ENCODE peak calls at places on chromosomes 6 and 20, in eight cellular contexts. W is lung, G is heart right ventricle, H is neural progenitor cell, J is transverse colon, Q is Panc1, L is left ventricle myocardium inferior, V is tibial nerve. U is an unnamed sample.

GRCh38 chr6:51913265-51913664 is 174.1 kb downstream of the PKHD1 start:
- DNase-seq in L (no peak), J (no peak), G (no peak), H (no peak), V (no peak), Q (no peak), W (no peak), U (no peak)

GRCh38 chr20:20005381-20005780 is 11.8 kb upstream of the NAA20 start:
- DNase-seq in L (no peak), G (no peak), W (no peak), V (no peak), H (no peak), J (no peak), Q (no peak), U (no peak)

GRCh38 chr6:82875573-82876185 is 190.0 kb downstream of the UBE3D start:
- DNase-seq in G (no peak), Q (peak; percentile 66), J (no peak), W (no peak), V (no peak), L (no peak), H (no peak), U (no peak)

GRCh38 chr6:90044182-90044832 is 150.0 kb downstream of the GJA10 start:
- DNase-seq in J (no peak), Q (no peak), V (no peak), G (no peak), W (no peak), L (no peak), H (no peak), U (no peak)

GRCh38 chr6:127302728-127303675 is 36.3 kb downstream of the RNF146 start:
- DNase-seq in G (no peak), W (no peak), Q (peak; percentile 33), V (peak; percentile 82), J (peak; percentile 47), H (peak; percentile 25), L (no peak), U (no peak)

GRCh38 chr20:49567421-49568256 is at the start of gene PTGIS:
- DNase-seq in W (no peak), J (no peak), V (no peak), L (no peak), G (peak; percentile 40), Q (no peak), H (peak; percentile 91), U (peak; percentile 78)

GRCh38 chr6:10383312-10384063 is 31.4 kb downstream of the TFAP2A start:
- DNase-seq in G (no peak), Q (no peak), W (no peak), J (no peak), L (no peak), V (no peak), H (peak; percentile 66), U (no peak)

GRCh38 chr20:57547250-57547649 is 13.7 kb upstream of the PCK1 start:
- DNase-seq in H (no peak), Q (no peak), G (no peak), L (no peak), W (no peak), J (no peak), V (no peak), U (no peak)

GRCh38 chr20:16082051-16082550 is 491.1 kb downstream of the KIF16B start:
- DNase-seq in W (no peak), J (no peak), Q (no peak), L (no peak), G (no peak), H (no peak), V (no peak), U (no peak)

GRCh38 chr20:58741384-58741783 is 48.8 kb downstream of the NPEPL1 start:
- DNase-seq in H (no peak), G (no peak), V (no peak), W (peak; percentile 22), J (no peak), L (no peak), Q (no peak), U (peak; percentile 66)

GRCh38 chr6:107320126-107320525 is 139.2 kb downstream of the PDSS2 start:
- DNase-seq in Q (no peak), H (no peak), G (no peak), J (no peak), W (no peak), V (no peak), L (no peak), U (no peak)

GRCh38 chr6:157240059-157240959 is 83.0 kb downstream of the TMEM242 start:
- DNase-seq in J (peak; percentile 75), Q (no peak), H (peak; percentile 55), G (no peak), W (no peak), L (no peak), V (peak; percentile 50), U (no peak)

GRCh38 chr6:17585766-17586502 is 14.2 kb upstream of the FAM8A1 start:
- DNase-seq in G (no peak), Q (no peak), H (peak; percentile 8), J (no peak), L (no peak), W (peak; percentile 42), V (no peak), U (no peak)

GRCh38 chr20:61628901-61629300 is 376.8 kb downstream of the CDH4 start:
- DNase-seq in L (no peak), H (peak; percentile 51), G (no peak), W (no peak), J (no peak), Q (no peak), V (no peak), U (peak; percentile 83)

GRCh38 chr6:105607624-105608392 is 204.9 kb upstream of the PREP start:
- DNase-seq in L (no peak), W (no peak), H (no peak), Q (no peak), V (no peak), G (no peak), J (no peak), U (no peak)

GRCh38 chr6:80445752-80446151 is 339.3 kb downstream of the BCKDHB start:
- DNase-seq in H (no peak), J (no peak), L (no peak), V (no peak), Q (no peak), W (no peak), G (no peak), U (no peak)

GRCh38 chr20:31841928-31842327 is 3.5 kb downstream of the FOXS1 start:
- DNase-seq in Q (no peak), G (no peak), V (no peak), H (no peak), J (no peak), L (no peak), W (no peak), U (peak; percentile 96)
- H3K4me3 ChIP-seq in Q (no peak overlapping the region), G (no peak overlapping the region), V (no peak overlapping the region), H (no peak overlapping the region), J (no peak overlapping the region), L (peak overlapping the region; percentile 64), W (no peak overlapping the region), U (no peak overlapping the region)

GRCh38 chr6:53044071-53044470 is 21.1 kb upstream of the FBXO9 start:
- DNase-seq in J (no peak), G (no peak), V (no peak), L (no peak), H (peak; percentile 67), W (no peak), Q (no peak), U (no peak)
- H3K27ac ChIP-seq in J (peak overlapping the region; percentile 29), G (no peak overlapping the region), V (no peak overlapping the region), L (peak overlapping the region; percentile 70), H (no peak overlapping the region), W (peak overlapping the region; percentile 24), Q (no peak overlapping the region), U (peak overlapping the region; percentile 84)

GRCh38 chr6:97440590-97441176 is 157.7 kb upstream of the MMS22L start:
- DNase-seq in V (no peak), G (no peak), Q (peak; percentile 12), W (no peak), H (peak; percentile 75), L (no peak), J (no peak), U (no peak)

GRCh38 chr6:97443408-97444080 is 160.5 kb upstream of the MMS22L start:
- DNase-seq in W (no peak), G (no peak), J (no peak), H (no peak), L (no peak), V (no peak), Q (no peak), U (no peak)

GRCh38 chr6:97449437-97449966 is 166.5 kb upstream of the MMS22L start:
- DNase-seq in H (no peak), W (no peak), L (no peak), Q (no peak), V (no peak), J (no peak), G (no peak), U (no peak)

DNA sequence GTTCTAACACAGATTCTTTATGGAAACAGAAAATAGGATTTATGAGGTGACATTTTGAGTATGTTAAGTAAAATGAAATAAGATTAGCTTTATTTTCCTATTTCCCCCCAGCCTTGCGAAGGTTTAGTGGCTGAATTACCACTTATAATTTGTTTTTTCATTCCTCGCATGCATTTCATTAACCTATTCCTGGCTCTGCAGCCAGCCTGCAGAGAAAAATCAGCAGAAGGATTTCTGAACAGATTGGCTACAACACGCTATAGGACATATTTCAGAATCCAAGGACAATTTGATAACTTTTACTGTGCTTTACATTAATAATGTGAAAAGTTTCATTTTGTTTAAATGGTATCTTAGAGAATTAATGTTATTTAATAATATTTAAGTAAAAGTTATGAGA is 162.4 kb upstream of the MMS22L start:
- DNase-seq in H (no peak), J (no peak), W (no peak), L (no peak), Q (no peak), V (no peak), G (no peak), U (no peak)
- TF ChIP-seq CTCF in H (no peak), J (no peak), W (no peak), L (no peak), Q (no peak), V (no peak), G (no peak), U (no peak)

DNA sequence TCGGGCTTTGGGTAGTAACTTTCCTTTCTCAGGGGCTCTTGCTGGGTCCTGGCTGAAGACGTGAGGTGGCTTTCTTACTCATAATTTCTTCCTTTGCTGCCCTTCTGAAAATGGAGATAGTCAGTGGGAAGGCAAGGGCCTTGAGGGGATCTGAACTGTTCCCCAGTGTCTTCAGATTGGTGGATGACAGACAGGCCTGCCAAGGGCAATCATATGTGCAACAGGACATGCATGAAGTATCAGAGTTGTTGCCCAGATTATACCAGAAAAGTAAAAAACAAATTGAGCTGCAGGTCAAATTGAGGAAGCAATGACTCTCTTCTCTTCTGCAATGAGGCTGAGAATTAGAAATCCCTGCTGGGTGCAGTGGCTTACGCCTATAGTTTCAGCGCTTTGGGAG is 71.6 kb upstream of the PAX1 start:
- DNase-seq in V (no peak), L (no peak), W (no peak), J (no peak), H (no peak), G (no peak), Q (no peak), U (no peak)
- H3K4me3 ChIP-seq in V (no peak overlapping the region), L (no peak overlapping the region), W (no peak overlapping the region), J (no peak overlapping the region), H (no peak overlapping the region), G (no peak overlapping the region), Q (no peak overlapping the region), U (no peak overlapping the region)

U was measured in RWPE2.